ENCODE peak calls at places on chromosome 11, in five cellular contexts. One of them, this sample, is unnamed.

GRCh38 chr11:114080219-114080618 is 20.7 kb downstream of the ZBTB16 start:
- DNase-seq in GM12878: no peak
- DNase-seq in H1: no peak
- DNase-seq in HepG2: no peak
- DNase-seq in NT2/D1: no peak
- DNase-seq in this sample: no peak

GRCh38 chr11:122601131-122602125 is 54.1 kb upstream of the UBASH3B start:
- DNase-seq in HepG2: peak
- DNase-seq in NT2/D1: no peak
- DNase-seq in GM12878: no peak
- DNase-seq in H1: no peak
- DNase-seq in this sample: no peak

GRCh38 chr11:83760942-83761341 is 474.8 kb upstream of the CCDC90B start:
- DNase-seq in H1: no peak
- DNase-seq in GM12878: no peak
- DNase-seq in NT2/D1: no peak
- DNase-seq in HepG2: no peak
- DNase-seq in this sample: no peak

GRCh38 chr11:77370217-77370616 is 68.7 kb upstream of the GDPD4 start:
- DNase-seq in HepG2: no peak
- DNase-seq in NT2/D1: no peak
- DNase-seq in GM12878: no peak
- DNase-seq in H1: no peak
- DNase-seq in this sample: no peak

GRCh38 chr11:5252280-5253265 is 2.0 kb downstream of the HBG2 start:
- DNase-seq in GM12878: no peak
- DNase-seq in H1: no peak
- DNase-seq in HepG2: no peak
- DNase-seq in NT2/D1: no peak
- DNase-seq in this sample: no peak

GRCh38 chr11:44625759-44626523 is 60.5 kb downstream of the CD82 start:
- DNase-seq in GM12878: no peak
- DNase-seq in NT2/D1: no peak
- DNase-seq in HepG2: no peak
- DNase-seq in H1: no peak
- DNase-seq in this sample: no peak

GRCh38 chr11:88345408-88345807 is 7.9 kb upstream of the CTSC start:
- DNase-seq in GM12878: no peak
- DNase-seq in H1: no peak
- DNase-seq in HepG2: no peak
- DNase-seq in NT2/D1: no peak
- DNase-seq in this sample: no peak

GRCh38 chr11:7530013-7530412 is 16.2 kb downstream of the PPFIBP2 start:
- DNase-seq in H1: no peak
- DNase-seq in NT2/D1: no peak
- DNase-seq in GM12878: no peak
- DNase-seq in HepG2: no peak
- DNase-seq in this sample: no peak

GRCh38 chr11:133833899-133834296 is 11.4 kb downstream of the SPATA19 start:
- DNase-seq in GM12878: no peak
- DNase-seq in H1: no peak
- DNase-seq in NT2/D1: no peak
- DNase-seq in HepG2: no peak
- DNase-seq in this sample: no peak

GRCh38 chr11:35142481-35143207 is 3.7 kb downstream of the CD44 start:
- DNase-seq in HepG2: peak
- DNase-seq in GM12878: no peak
- DNase-seq in NT2/D1: no peak
- DNase-seq in H1: no peak
- DNase-seq in this sample: no peak

GRCh38 chr11:32353884-32354283 is 81.5 kb downstream of the WT1 start:
- DNase-seq in GM12878: no peak
- DNase-seq in NT2/D1: no peak
- DNase-seq in HepG2: no peak
- DNase-seq in H1: no peak
- DNase-seq in this sample: no peak

GRCh38 chr11:65041206-65042035 is at the start of gene SAC3D1:
- DNase-seq in GM12878: no peak
- DNase-seq in NT2/D1: peak
- DNase-seq in HepG2: no peak
- DNase-seq in H1: no peak
- DNase-seq in this sample: peak

GRCh38 chr11:34505874-34506273 is 7.7 kb downstream of the ELF5 start:
- DNase-seq in H1: no peak
- DNase-seq in GM12878: no peak
- DNase-seq in NT2/D1: no peak
- DNase-seq in HepG2: no peak
- DNase-seq in this sample: no peak

GRCh38 chr11:131688056-131688693 is 317.8 kb downstream of the NTM start:
- DNase-seq in H1: peak
- DNase-seq in NT2/D1: peak
- DNase-seq in HepG2: peak
- DNase-seq in GM12878: no peak
- DNase-seq in this sample: peak

GRCh38 chr11:114291847-114292680 is 4.1 kb upstream of the NNMT start:
- DNase-seq in GM12878: no peak
- DNase-seq in HepG2: no peak
- DNase-seq in H1: no peak
- DNase-seq in NT2/D1: no peak
- DNase-seq in this sample: no peak

GRCh38 chr11:72349616-72350218 is 84.6 kb downstream of the CLPB start:
- DNase-seq in NT2/D1: no peak
- DNase-seq in HepG2: no peak
- DNase-seq in GM12878: no peak
- DNase-seq in H1: no peak
- DNase-seq in this sample: no peak

GRCh38 chr11:6604081-6604626 is 580 bp downstream of the ILK start:
- DNase-seq in GM12878: no peak
- DNase-seq in H1: no peak
- DNase-seq in NT2/D1: no peak
- DNase-seq in HepG2: peak
- DNase-seq in this sample: peak

GRCh38 chr11:798093-798713 is at the start of gene SLC25A22:
- DNase-seq in HepG2: peak
- DNase-seq in H1: no peak
- DNase-seq in NT2/D1: no peak
- DNase-seq in GM12878: no peak
- DNase-seq in this sample: peak

GRCh38 chr11:65362320-65362931 is 7.9 kb downstream of the TIGD3 start:
- DNase-seq in NT2/D1: no peak
- DNase-seq in H1: no peak
- DNase-seq in GM12878: peak
- DNase-seq in HepG2: no peak
- DNase-seq in this sample: no peak

GRCh38 chr11:32435152-32435480 is 223 bp downstream of the WT1 start:
- DNase-seq in GM12878: no peak
- DNase-seq in NT2/D1: no peak
- DNase-seq in HepG2: no peak
- DNase-seq in H1: no peak
- DNase-seq in this sample: no peak

GRCh38 chr11:92550871-92551270 is 326.3 kb downstream of the FAT3 start:
- DNase-seq in H1: no peak
- DNase-seq in HepG2: no peak
- DNase-seq in GM12878: no peak
- DNase-seq in NT2/D1: no peak
- DNase-seq in this sample: no peak

GRCh38 chr11:120330045-120330444 is 4.9 kb downstream of the TLCD5 start:
- DNase-seq in NT2/D1: no peak
- DNase-seq in H1: no peak
- DNase-seq in GM12878: no peak
- DNase-seq in HepG2: no peak
- DNase-seq in this sample: no peak

GRCh38 chr11:95904009-95904650 is 19.8 kb downstream of the MTMR2 start:
- DNase-seq in H1: no peak
- DNase-seq in HepG2: no peak
- DNase-seq in GM12878: no peak
- DNase-seq in NT2/D1: no peak
- DNase-seq in this sample: no peak

GRCh38 chr11:13316528-13316961 is 39.0 kb downstream of the BMAL1 start:
- DNase-seq in H1: no peak
- DNase-seq in NT2/D1: no peak
- DNase-seq in GM12878: no peak
- DNase-seq in HepG2: no peak
- DNase-seq in this sample: no peak
- TF ChIP-seq SUZ12 in H1: no peak
- TF ChIP-seq SUZ12 in NT2/D1: no peak
- TF ChIP-seq SUZ12 in GM12878: no peak
- TF ChIP-seq SUZ12 in HepG2: no peak
- TF ChIP-seq SUZ12 in this sample: no peak

GRCh38 chr11:69914286-69915150 is 95.3 kb upstream of the FGF3 start:
- DNase-seq in GM12878: no peak
- DNase-seq in HepG2: no peak
- DNase-seq in NT2/D1: no peak
- DNase-seq in H1: no peak
- DNase-seq in this sample: no peak
- TF ChIP-seq SUZ12 in GM12878: no peak
- TF ChIP-seq SUZ12 in HepG2: no peak
- TF ChIP-seq SUZ12 in NT2/D1: no peak
- TF ChIP-seq SUZ12 in H1: no peak
- TF ChIP-seq SUZ12 in this sample: no peak

GRCh38 chr11:75022289-75022688 is 33.6 kb downstream of the NEU3 start:
- DNase-seq in GM12878: no peak
- DNase-seq in H1: no peak
- DNase-seq in NT2/D1: no peak
- DNase-seq in HepG2: no peak
- DNase-seq in this sample: no peak
- TF ChIP-seq SUZ12 in GM12878: no peak
- TF ChIP-seq SUZ12 in H1: no peak
- TF ChIP-seq SUZ12 in NT2/D1: no peak
- TF ChIP-seq SUZ12 in HepG2: no peak
- TF ChIP-seq SUZ12 in this sample: no peak

GRCh38 chr11:2531277-2531986 is 86.6 kb downstream of the KCNQ1 start:
- DNase-seq in GM12878: no peak
- DNase-seq in NT2/D1: peak
- DNase-seq in H1: peak
- DNase-seq in HepG2: peak
- DNase-seq in this sample: peak

GRCh38 chr11:2529636-2530035 is 84.8 kb downstream of the KCNQ1 start:
- DNase-seq in HepG2: no peak
- DNase-seq in NT2/D1: no peak
- DNase-seq in H1: no peak
- DNase-seq in GM12878: no peak
- DNase-seq in this sample: no peak

GRCh38 chr11:2530855-2531200 is 86.0 kb downstream of the KCNQ1 start:
- DNase-seq in NT2/D1: no peak
- DNase-seq in GM12878: no peak
- DNase-seq in HepG2: no peak
- DNase-seq in H1: no peak
- DNase-seq in this sample: no peak

GRCh38 chr11:2529173-2529572 is 84.4 kb downstream of the KCNQ1 start:
- DNase-seq in GM12878: no peak
- DNase-seq in NT2/D1: no peak
- DNase-seq in H1: no peak
- DNase-seq in HepG2: no peak
- DNase-seq in this sample: no peak

GRCh38 chr11:2530131-2530854 is 85.5 kb downstream of the KCNQ1 start:
- DNase-seq in HepG2: no peak
- DNase-seq in NT2/D1: no peak
- DNase-seq in GM12878: no peak
- DNase-seq in H1: no peak
- DNase-seq in this sample: no peak
- TF ChIP-seq SUZ12 in HepG2: no peak
- TF ChIP-seq SUZ12 in NT2/D1: no peak
- TF ChIP-seq SUZ12 in GM12878: no peak
- TF ChIP-seq SUZ12 in H1: no peak
- TF ChIP-seq SUZ12 in this sample: no peak

DNA sequence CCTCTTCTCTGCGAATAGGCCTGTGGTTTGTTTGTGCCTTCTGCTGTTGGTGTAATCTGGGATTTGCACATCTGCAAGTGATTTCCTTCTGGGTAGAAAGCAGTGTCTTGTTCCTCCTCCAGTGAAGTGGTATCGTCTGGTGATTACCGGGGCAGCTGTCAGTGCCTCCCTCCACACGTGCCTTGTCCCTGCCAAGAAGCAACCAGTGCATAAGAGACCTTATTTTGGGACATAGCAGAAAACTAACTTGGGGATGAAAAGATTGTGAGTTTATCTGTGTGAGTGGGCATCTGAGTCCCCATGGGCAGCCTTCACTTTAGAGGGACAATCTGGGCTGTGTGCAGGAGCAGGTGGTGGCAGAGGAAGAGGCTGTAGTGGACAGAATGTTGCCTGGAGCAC is 71.5 kb upstream of the SORL1-AS1 start:
- DNase-seq in NT2/D1: no peak
- DNase-seq in HepG2: no peak
- DNase-seq in H1: no peak
- DNase-seq in GM12878: no peak
- DNase-seq in this sample: no peak
- TF ChIP-seq SUZ12 in NT2/D1: no peak
- TF ChIP-seq SUZ12 in HepG2: no peak
- TF ChIP-seq SUZ12 in H1: no peak
- TF ChIP-seq SUZ12 in GM12878: no peak
- TF ChIP-seq SUZ12 in this sample: no peak

GRCh38 chr11:112784323-112785073 is 176.7 kb upstream of the NCAM1 start:
- DNase-seq in NT2/D1: no peak
- DNase-seq in HepG2: no peak
- DNase-seq in GM12878: no peak
- DNase-seq in H1: no peak
- DNase-seq in this sample: peak
- TF ChIP-seq SUZ12 in NT2/D1: no peak
- TF ChIP-seq SUZ12 in HepG2: no peak
- TF ChIP-seq SUZ12 in GM12878: no peak
- TF ChIP-seq SUZ12 in H1: no peak
- TF ChIP-seq SUZ12 in this sample: no peak

DNA sequence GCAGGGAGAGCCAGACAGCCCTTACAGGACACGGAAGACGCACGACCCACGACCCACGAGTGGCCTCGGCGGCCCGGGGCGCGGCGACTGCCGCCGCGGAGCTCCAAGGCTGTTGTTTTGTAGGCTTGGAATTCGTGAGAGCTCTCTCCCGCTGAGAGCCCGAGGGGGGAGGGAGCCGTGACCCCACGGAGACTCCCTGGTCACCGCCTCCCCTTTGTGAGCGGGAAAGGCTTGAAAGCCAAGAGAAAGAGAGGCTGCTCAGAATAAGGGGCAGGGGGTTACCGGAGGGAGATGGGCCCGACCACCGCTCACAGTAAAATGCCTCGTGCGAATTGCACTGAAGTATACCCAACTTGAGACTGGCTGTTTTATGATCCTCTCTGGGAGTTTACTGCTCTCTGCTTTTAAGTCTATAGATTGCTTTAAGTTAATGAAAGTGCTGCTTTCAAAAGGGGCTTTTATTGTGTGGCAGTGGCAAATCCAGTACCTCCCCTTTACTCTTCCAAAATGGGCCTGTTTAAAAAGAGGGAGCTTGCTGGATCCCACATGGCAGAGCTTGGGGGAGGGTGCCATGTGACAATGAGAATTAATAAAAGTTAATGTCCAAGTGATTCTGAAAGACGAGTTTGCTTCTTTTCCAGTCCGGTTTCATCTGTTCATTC is 2.9 kb downstream of the PKNOX2 start:
- DNase-seq in H1: no peak
- DNase-seq in HepG2: no peak
- DNase-seq in GM12878: no peak
- DNase-seq in NT2/D1: peak
- DNase-seq in this sample: peak
- TF ChIP-seq SUZ12 in H1: no peak
- TF ChIP-seq SUZ12 in HepG2: no peak
- TF ChIP-seq SUZ12 in GM12878: no peak
- TF ChIP-seq SUZ12 in NT2/D1: no peak
- TF ChIP-seq SUZ12 in this sample: no peak

GRCh38 chr11:116993599-116993998 is 104.6 kb downstream of the SIK3 start:
- DNase-seq in H1: no peak
- DNase-seq in GM12878: no peak
- DNase-seq in NT2/D1: peak
- DNase-seq in HepG2: no peak
- DNase-seq in this sample: peak
- TF ChIP-seq SUZ12 in H1: no peak
- TF ChIP-seq SUZ12 in GM12878: no peak
- TF ChIP-seq SUZ12 in NT2/D1: no peak
- TF ChIP-seq SUZ12 in HepG2: no peak
- TF ChIP-seq SUZ12 in this sample: no peak